ENCODE peak calls at places on chromosome 5, in ten cellular contexts. One of them, this sample, is unnamed.

GRCh38 chr5:177387405-177387804 is 3.2 kb downstream of the SLC34A1 start:
- DNase-seq in neural crest cell: no peak
- DNase-seq in endothelial cell: no peak
- DNase-seq in omental fat pad: no peak
- DNase-seq in GM13977: no peak
- DNase-seq in astrocyte of the cerebellum: no peak
- DNase-seq in stomach: no peak
- DNase-seq in activated B cell treated with CpG ODN at 0.5 μM for 24 hours: no peak
- DNase-seq in CD8-positive, alpha-beta T cell: no peak
- DNase-seq in right lobe of liver: no peak
- DNase-seq in this sample: no peak

GRCh38 chr5:96919754-96920197 is 16.1 kb upstream of the LNPEP start:
- DNase-seq in neural crest cell: no peak
- DNase-seq in endothelial cell: no peak
- DNase-seq in omental fat pad: no peak
- DNase-seq in GM13977: peak
- DNase-seq in astrocyte of the cerebellum: no peak
- DNase-seq in stomach: no peak
- DNase-seq in activated B cell treated with CpG ODN at 0.5 μM for 24 hours: no peak
- DNase-seq in CD8-positive, alpha-beta T cell: no peak
- DNase-seq in right lobe of liver: no peak
- DNase-seq in this sample: no peak

GRCh38 chr5:53109041-53109435 is 519 bp downstream of the MOCS2 start:
- DNase-seq in neural crest cell: no peak
- DNase-seq in endothelial cell: no peak
- DNase-seq in omental fat pad: no peak
- DNase-seq in GM13977: peak
- DNase-seq in astrocyte of the cerebellum: no peak
- DNase-seq in stomach: no peak
- DNase-seq in activated B cell treated with CpG ODN at 0.5 μM for 24 hours: no peak
- DNase-seq in CD8-positive, alpha-beta T cell: no peak
- DNase-seq in right lobe of liver: no peak
- DNase-seq in this sample: no peak

GRCh38 chr5:149268928-149269557 is 2.6 kb upstream of the AFAP1L1 start:
- DNase-seq in neural crest cell: no peak
- DNase-seq in endothelial cell: no peak
- DNase-seq in omental fat pad: no peak
- DNase-seq in GM13977: peak
- DNase-seq in astrocyte of the cerebellum: no peak
- DNase-seq in stomach: no peak
- DNase-seq in activated B cell treated with CpG ODN at 0.5 μM for 24 hours: no peak
- DNase-seq in CD8-positive, alpha-beta T cell: no peak
- DNase-seq in right lobe of liver: no peak
- DNase-seq in this sample: no peak

GRCh38 chr5:40071870-40072269 is 607.8 kb upstream of the PTGER4 start:
- DNase-seq in neural crest cell: no peak
- DNase-seq in endothelial cell: no peak
- DNase-seq in omental fat pad: no peak
- DNase-seq in GM13977: no peak
- DNase-seq in astrocyte of the cerebellum: peak
- DNase-seq in stomach: no peak
- DNase-seq in activated B cell treated with CpG ODN at 0.5 μM for 24 hours: no peak
- DNase-seq in CD8-positive, alpha-beta T cell: no peak
- DNase-seq in right lobe of liver: no peak
- DNase-seq in this sample: no peak

GRCh38 chr5:153079396-153079795 is 411.1 kb upstream of the GRIA1 start:
- DNase-seq in neural crest cell: no peak
- DNase-seq in endothelial cell: no peak
- DNase-seq in omental fat pad: no peak
- DNase-seq in GM13977: no peak
- DNase-seq in astrocyte of the cerebellum: no peak
- DNase-seq in stomach: no peak
- DNase-seq in activated B cell treated with CpG ODN at 0.5 μM for 24 hours: no peak
- DNase-seq in CD8-positive, alpha-beta T cell: no peak
- DNase-seq in right lobe of liver: no peak
- DNase-seq in this sample: no peak

GRCh38 chr5:167261309-167262100 is 1029.9 kb upstream of the WWC1 start:
- DNase-seq in neural crest cell: no peak
- DNase-seq in endothelial cell: no peak
- DNase-seq in omental fat pad: no peak
- DNase-seq in GM13977: peak
- DNase-seq in astrocyte of the cerebellum: no peak
- DNase-seq in stomach: no peak
- DNase-seq in activated B cell treated with CpG ODN at 0.5 μM for 24 hours: no peak
- DNase-seq in CD8-positive, alpha-beta T cell: no peak
- DNase-seq in right lobe of liver: no peak
- DNase-seq in this sample: no peak

GRCh38 chr5:4198461-4198860 is 602.8 kb downstream of the IRX1 start:
- DNase-seq in neural crest cell: no peak
- DNase-seq in endothelial cell: no peak
- DNase-seq in omental fat pad: no peak
- DNase-seq in GM13977: no peak
- DNase-seq in astrocyte of the cerebellum: no peak
- DNase-seq in stomach: no peak
- DNase-seq in activated B cell treated with CpG ODN at 0.5 μM for 24 hours: no peak
- DNase-seq in CD8-positive, alpha-beta T cell: no peak
- DNase-seq in right lobe of liver: no peak
- DNase-seq in this sample: no peak

GRCh38 chr5:56575821-56576220 is 239.5 kb upstream of the MAP3K1 start:
- DNase-seq in neural crest cell: no peak
- DNase-seq in endothelial cell: no peak
- DNase-seq in omental fat pad: no peak
- DNase-seq in GM13977: no peak
- DNase-seq in astrocyte of the cerebellum: no peak
- DNase-seq in stomach: no peak
- DNase-seq in activated B cell treated with CpG ODN at 0.5 μM for 24 hours: no peak
- DNase-seq in CD8-positive, alpha-beta T cell: no peak
- DNase-seq in right lobe of liver: no peak
- DNase-seq in this sample: no peak

GRCh38 chr5:92969191-92969780 is 611.7 kb downstream of the NR2F1-AS1 start:
- DNase-seq in neural crest cell: no peak
- DNase-seq in endothelial cell: no peak
- DNase-seq in omental fat pad: no peak
- DNase-seq in GM13977: no peak
- DNase-seq in astrocyte of the cerebellum: no peak
- DNase-seq in stomach: no peak
- DNase-seq in activated B cell treated with CpG ODN at 0.5 μM for 24 hours: no peak
- DNase-seq in CD8-positive, alpha-beta T cell: no peak
- DNase-seq in right lobe of liver: no peak
- DNase-seq in this sample: no peak

GRCh38 chr5:168342151-168342825 is 50.8 kb downstream of the WWC1 start:
- DNase-seq in neural crest cell: no peak
- DNase-seq in endothelial cell: no peak
- DNase-seq in omental fat pad: no peak
- DNase-seq in GM13977: no peak
- DNase-seq in astrocyte of the cerebellum: no peak
- DNase-seq in stomach: no peak
- DNase-seq in activated B cell treated with CpG ODN at 0.5 μM for 24 hours: no peak
- DNase-seq in CD8-positive, alpha-beta T cell: no peak
- DNase-seq in right lobe of liver: no peak
- DNase-seq in this sample: no peak

GRCh38 chr5:167030500-167031120 is 1260.8 kb upstream of the WWC1 start:
- DNase-seq in neural crest cell: peak
- DNase-seq in endothelial cell: peak
- DNase-seq in omental fat pad: no peak
- DNase-seq in GM13977: no peak
- DNase-seq in astrocyte of the cerebellum: no peak
- DNase-seq in stomach: no peak
- DNase-seq in activated B cell treated with CpG ODN at 0.5 μM for 24 hours: no peak
- DNase-seq in CD8-positive, alpha-beta T cell: no peak
- DNase-seq in right lobe of liver: no peak
- DNase-seq in this sample: no peak

GRCh38 chr5:137619191-137619870 is 116.6 kb downstream of the KLHL3 start:
- DNase-seq in neural crest cell: no peak
- DNase-seq in endothelial cell: no peak
- DNase-seq in omental fat pad: no peak
- DNase-seq in GM13977: no peak
- DNase-seq in astrocyte of the cerebellum: peak
- DNase-seq in stomach: no peak
- DNase-seq in activated B cell treated with CpG ODN at 0.5 μM for 24 hours: no peak
- DNase-seq in CD8-positive, alpha-beta T cell: no peak
- DNase-seq in right lobe of liver: no peak
- DNase-seq in this sample: no peak

GRCh38 chr5:176762489-176762888 is 47.9 kb upstream of the UNC5A start:
- DNase-seq in neural crest cell: no peak
- DNase-seq in endothelial cell: no peak
- DNase-seq in omental fat pad: no peak
- DNase-seq in GM13977: no peak
- DNase-seq in astrocyte of the cerebellum: no peak
- DNase-seq in stomach: no peak
- DNase-seq in activated B cell treated with CpG ODN at 0.5 μM for 24 hours: no peak
- DNase-seq in CD8-positive, alpha-beta T cell: no peak
- DNase-seq in right lobe of liver: no peak
- DNase-seq in this sample: no peak

GRCh38 chr5:76946090-76946489 is 6.8 kb upstream of the CRHBP start:
- DNase-seq in neural crest cell: no peak
- DNase-seq in endothelial cell: no peak
- DNase-seq in omental fat pad: no peak
- DNase-seq in GM13977: no peak
- DNase-seq in astrocyte of the cerebellum: no peak
- DNase-seq in stomach: no peak
- DNase-seq in activated B cell treated with CpG ODN at 0.5 μM for 24 hours: no peak
- DNase-seq in CD8-positive, alpha-beta T cell: no peak
- DNase-seq in right lobe of liver: no peak
- DNase-seq in this sample: no peak

GRCh38 chr5:151288180-151288579 is 15.4 kb downstream of the SLC36A3 start:
- DNase-seq in neural crest cell: no peak
- DNase-seq in endothelial cell: no peak
- DNase-seq in omental fat pad: no peak
- DNase-seq in GM13977: peak
- DNase-seq in astrocyte of the cerebellum: no peak
- DNase-seq in stomach: no peak
- DNase-seq in activated B cell treated with CpG ODN at 0.5 μM for 24 hours: no peak
- DNase-seq in CD8-positive, alpha-beta T cell: no peak
- DNase-seq in right lobe of liver: no peak
- DNase-seq in this sample: no peak
- TF ChIP-seq CTCF in neural crest cell: no peak
- TF ChIP-seq CTCF in endothelial cell: no peak
- TF ChIP-seq CTCF in omental fat pad: no peak
- TF ChIP-seq CTCF in GM13977: peak
- TF ChIP-seq CTCF in astrocyte of the cerebellum: no peak
- TF ChIP-seq CTCF in stomach: no peak
- TF ChIP-seq CTCF in activated B cell treated with CpG ODN at 0.5 μM for 24 hours: no peak
- TF ChIP-seq CTCF in CD8-positive, alpha-beta T cell: no peak
- TF ChIP-seq CTCF in right lobe of liver: no peak
- TF ChIP-seq CTCF in this sample: no peak

GRCh38 chr5:141343242-141343952 is at the start of gene PCDHGA3:
- DNase-seq in neural crest cell: no peak
- DNase-seq in endothelial cell: no peak
- DNase-seq in omental fat pad: no peak
- DNase-seq in GM13977: no peak
- DNase-seq in astrocyte of the cerebellum: peak
- DNase-seq in stomach: no peak
- DNase-seq in activated B cell treated with CpG ODN at 0.5 μM for 24 hours: no peak
- DNase-seq in CD8-positive, alpha-beta T cell: no peak
- DNase-seq in right lobe of liver: no peak
- DNase-seq in this sample: no peak
- TF ChIP-seq CTCF in neural crest cell: peak
- TF ChIP-seq CTCF in endothelial cell: peak
- TF ChIP-seq CTCF in omental fat pad: no peak
- TF ChIP-seq CTCF in GM13977: peak
- TF ChIP-seq CTCF in astrocyte of the cerebellum: peak
- TF ChIP-seq CTCF in stomach: no peak
- TF ChIP-seq CTCF in activated B cell treated with CpG ODN at 0.5 μM for 24 hours: no peak
- TF ChIP-seq CTCF in CD8-positive, alpha-beta T cell: no peak
- TF ChIP-seq CTCF in right lobe of liver: no peak
- TF ChIP-seq CTCF in this sample: no peak

GRCh38 chr5:135217669-135218485 is 181.2 kb downstream of the MACROH2A1 start:
- DNase-seq in neural crest cell: no peak
- DNase-seq in endothelial cell: peak
- DNase-seq in omental fat pad: no peak
- DNase-seq in GM13977: no peak
- DNase-seq in astrocyte of the cerebellum: no peak
- DNase-seq in stomach: no peak
- DNase-seq in activated B cell treated with CpG ODN at 0.5 μM for 24 hours: no peak
- DNase-seq in CD8-positive, alpha-beta T cell: no peak
- DNase-seq in right lobe of liver: no peak
- DNase-seq in this sample: peak
- TF ChIP-seq CTCF in neural crest cell: no peak
- TF ChIP-seq CTCF in endothelial cell: no peak
- TF ChIP-seq CTCF in omental fat pad: no peak
- TF ChIP-seq CTCF in GM13977: peak
- TF ChIP-seq CTCF in astrocyte of the cerebellum: no peak
- TF ChIP-seq CTCF in stomach: no peak
- TF ChIP-seq CTCF in activated B cell treated with CpG ODN at 0.5 μM for 24 hours: no peak
- TF ChIP-seq CTCF in CD8-positive, alpha-beta T cell: no peak
- TF ChIP-seq CTCF in right lobe of liver: no peak
- TF ChIP-seq CTCF in this sample: no peak

GRCh38 chr5:1133510-1134255 is 21.8 kb upstream of the SLC12A7 start:
- DNase-seq in neural crest cell: no peak
- DNase-seq in endothelial cell: no peak
- DNase-seq in omental fat pad: no peak
- DNase-seq in GM13977: no peak
- DNase-seq in astrocyte of the cerebellum: no peak
- DNase-seq in stomach: no peak
- DNase-seq in activated B cell treated with CpG ODN at 0.5 μM for 24 hours: no peak
- DNase-seq in CD8-positive, alpha-beta T cell: no peak
- DNase-seq in right lobe of liver: no peak
- DNase-seq in this sample: no peak

GRCh38 chr5:1132570-1132969 is 20.7 kb upstream of the SLC12A7 start:
- DNase-seq in neural crest cell: no peak
- DNase-seq in endothelial cell: no peak
- DNase-seq in omental fat pad: no peak
- DNase-seq in GM13977: no peak
- DNase-seq in astrocyte of the cerebellum: no peak
- DNase-seq in stomach: no peak
- DNase-seq in activated B cell treated with CpG ODN at 0.5 μM for 24 hours: no peak
- DNase-seq in CD8-positive, alpha-beta T cell: no peak
- DNase-seq in right lobe of liver: no peak
- DNase-seq in this sample: no peak

GRCh38 chr5:1135696-1136525 is 24.0 kb upstream of the SLC12A7 start:
- DNase-seq in neural crest cell: no peak
- DNase-seq in endothelial cell: no peak
- DNase-seq in omental fat pad: no peak
- DNase-seq in GM13977: no peak
- DNase-seq in astrocyte of the cerebellum: no peak
- DNase-seq in stomach: no peak
- DNase-seq in activated B cell treated with CpG ODN at 0.5 μM for 24 hours: no peak
- DNase-seq in CD8-positive, alpha-beta T cell: no peak
- DNase-seq in right lobe of liver: no peak
- DNase-seq in this sample: no peak

GRCh38 chr5:1133108-1133507 is 21.2 kb upstream of the SLC12A7 start:
- DNase-seq in neural crest cell: no peak
- DNase-seq in endothelial cell: no peak
- DNase-seq in omental fat pad: no peak
- DNase-seq in GM13977: no peak
- DNase-seq in astrocyte of the cerebellum: no peak
- DNase-seq in stomach: no peak
- DNase-seq in activated B cell treated with CpG ODN at 0.5 μM for 24 hours: no peak
- DNase-seq in CD8-positive, alpha-beta T cell: no peak
- DNase-seq in right lobe of liver: no peak
- DNase-seq in this sample: no peak

DNA sequence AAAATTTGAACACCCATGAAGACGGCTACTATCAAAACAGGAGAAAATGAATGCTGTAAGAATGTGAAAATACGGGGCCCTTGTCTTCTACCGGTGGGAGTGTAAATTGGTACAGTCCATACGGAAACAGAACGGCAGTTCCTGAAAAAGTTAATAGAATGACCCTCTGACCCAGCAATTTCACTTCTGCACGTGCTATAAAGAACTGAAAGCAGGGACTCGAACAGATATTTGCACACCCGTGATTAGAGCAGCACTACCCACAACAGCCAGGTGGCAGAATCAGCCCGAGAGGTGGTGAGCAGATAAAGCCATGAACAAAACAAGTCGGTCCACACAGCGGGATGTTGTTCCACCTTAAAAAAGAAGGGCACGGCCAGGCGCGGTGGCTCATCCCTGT is 22.6 kb upstream of the SLC12A7 start:
- DNase-seq in neural crest cell: no peak
- DNase-seq in endothelial cell: no peak
- DNase-seq in omental fat pad: no peak
- DNase-seq in GM13977: peak
- DNase-seq in astrocyte of the cerebellum: no peak
- DNase-seq in stomach: peak
- DNase-seq in activated B cell treated with CpG ODN at 0.5 μM for 24 hours: no peak
- DNase-seq in CD8-positive, alpha-beta T cell: no peak
- DNase-seq in right lobe of liver: no peak
- DNase-seq in this sample: no peak
- TF ChIP-seq CTCF in neural crest cell: no peak
- TF ChIP-seq CTCF in endothelial cell: no peak
- TF ChIP-seq CTCF in omental fat pad: no peak
- TF ChIP-seq CTCF in GM13977: peak
- TF ChIP-seq CTCF in astrocyte of the cerebellum: no peak
- TF ChIP-seq CTCF in stomach: peak
- TF ChIP-seq CTCF in activated B cell treated with CpG ODN at 0.5 μM for 24 hours: no peak
- TF ChIP-seq CTCF in CD8-positive, alpha-beta T cell: no peak
- TF ChIP-seq CTCF in right lobe of liver: peak
- TF ChIP-seq CTCF in this sample: no peak

This sample was measured in lower leg skin.